ENCODE peak calls at places on chromosomes 6 and 20, in nine cellular contexts. One of them, this sample, is unnamed.

GRCh38 chr6:139027620-139028182 is 844 bp upstream of the ABRACL start:
- DNase-seq in posterior cingulate gyrus: no peak
- DNase-seq in effector CD4-positive, alpha-beta T cell: peak; percentile 14
- DNase-seq in GM19239: no peak
- DNase-seq in COLO829: no peak
- DNase-seq in B cell: peak; percentile 30
- DNase-seq in endothelial cell: no peak
- DNase-seq in CD8-positive, alpha-beta memory T cell: no peak
- DNase-seq in GM10248: peak; percentile 51
- DNase-seq in this sample: no peak

GRCh38 chr6:19180348-19181073 is 656.7 kb upstream of the ID4 start:
- DNase-seq in B cell: no peak
- DNase-seq in endothelial cell: no peak
- DNase-seq in GM10248: no peak
- DNase-seq in CD8-positive, alpha-beta memory T cell: no peak
- DNase-seq in effector CD4-positive, alpha-beta T cell: no peak
- DNase-seq in COLO829: no peak
- DNase-seq in posterior cingulate gyrus: no peak
- DNase-seq in GM19239: no peak
- DNase-seq in this sample: no peak

GRCh38 chr6:19413323-19413722 is 423.8 kb upstream of the ID4 start:
- DNase-seq in COLO829: no peak
- DNase-seq in effector CD4-positive, alpha-beta T cell: no peak
- DNase-seq in posterior cingulate gyrus: no peak
- DNase-seq in CD8-positive, alpha-beta memory T cell: no peak
- DNase-seq in endothelial cell: no peak
- DNase-seq in GM19239: no peak
- DNase-seq in GM10248: no peak
- DNase-seq in B cell: no peak
- DNase-seq in this sample: no peak

GRCh38 chr20:15146948-15147347 is 809.5 kb upstream of the FLRT3 start:
- DNase-seq in posterior cingulate gyrus: no peak
- DNase-seq in effector CD4-positive, alpha-beta T cell: no peak
- DNase-seq in endothelial cell: no peak
- DNase-seq in GM10248: no peak
- DNase-seq in COLO829: no peak
- DNase-seq in GM19239: no peak
- DNase-seq in B cell: no peak
- DNase-seq in CD8-positive, alpha-beta memory T cell: no peak
- DNase-seq in this sample: no peak

GRCh38 chr6:121285041-121285440 is 49.2 kb downstream of the TBC1D32 start:
- DNase-seq in posterior cingulate gyrus: no peak
- DNase-seq in COLO829: no peak
- DNase-seq in GM10248: no peak
- DNase-seq in CD8-positive, alpha-beta memory T cell: no peak
- DNase-seq in GM19239: no peak
- DNase-seq in effector CD4-positive, alpha-beta T cell: no peak
- DNase-seq in endothelial cell: no peak
- DNase-seq in B cell: no peak
- DNase-seq in this sample: no peak

GRCh38 chr6:161658216-161658615 is 384.4 kb upstream of the AGPAT4 start:
- DNase-seq in B cell: no peak
- DNase-seq in endothelial cell: no peak
- DNase-seq in GM10248: no peak
- DNase-seq in effector CD4-positive, alpha-beta T cell: no peak
- DNase-seq in CD8-positive, alpha-beta memory T cell: no peak
- DNase-seq in COLO829: no peak
- DNase-seq in GM19239: no peak
- DNase-seq in posterior cingulate gyrus: no peak
- DNase-seq in this sample: no peak

GRCh38 chr20:51624157-51624731 is 81.7 kb upstream of the NFATC2 start:
- DNase-seq in CD8-positive, alpha-beta memory T cell: peak; percentile 38
- DNase-seq in B cell: peak; percentile 79
- DNase-seq in GM19239: peak; percentile 58
- DNase-seq in GM10248: peak; percentile 83
- DNase-seq in effector CD4-positive, alpha-beta T cell: peak; percentile 46
- DNase-seq in COLO829: peak; percentile 87
- DNase-seq in endothelial cell: peak; percentile 83
- DNase-seq in posterior cingulate gyrus: no peak
- DNase-seq in this sample: peak; percentile 36

GRCh38 chr20:645318-646106 is 7.5 kb downstream of the SRXN1 start:
- DNase-seq in effector CD4-positive, alpha-beta T cell: peak; percentile 32
- DNase-seq in B cell: peak; percentile 80
- DNase-seq in GM19239: peak; percentile 97
- DNase-seq in endothelial cell: peak; percentile 91
- DNase-seq in GM10248: peak; percentile 89
- DNase-seq in COLO829: peak; percentile 85
- DNase-seq in CD8-positive, alpha-beta memory T cell: peak; percentile 51
- DNase-seq in posterior cingulate gyrus: peak; percentile 46
- DNase-seq in this sample: peak; percentile 45

GRCh38 chr20:25178563-25179438 is 16.7 kb upstream of the ENTPD6 start:
- DNase-seq in B cell: peak; percentile 31
- DNase-seq in CD8-positive, alpha-beta memory T cell: no peak
- DNase-seq in endothelial cell: peak; percentile 23
- DNase-seq in GM19239: no peak
- DNase-seq in COLO829: peak; percentile 95
- DNase-seq in GM10248: peak; percentile 59
- DNase-seq in effector CD4-positive, alpha-beta T cell: no peak
- DNase-seq in posterior cingulate gyrus: no peak
- DNase-seq in this sample: no peak

GRCh38 chr6:22049002-22049401 is 247.8 kb downstream of the PRL start:
- DNase-seq in B cell: no peak
- DNase-seq in effector CD4-positive, alpha-beta T cell: no peak
- DNase-seq in posterior cingulate gyrus: no peak
- DNase-seq in GM19239: no peak
- DNase-seq in CD8-positive, alpha-beta memory T cell: no peak
- DNase-seq in COLO829: no peak
- DNase-seq in GM10248: no peak
- DNase-seq in endothelial cell: no peak
- DNase-seq in this sample: no peak

GRCh38 chr6:18242062-18242851 is 22.1 kb downstream of the DEK start:
- DNase-seq in GM19239: no peak
- DNase-seq in COLO829: no peak
- DNase-seq in GM10248: no peak
- DNase-seq in B cell: no peak
- DNase-seq in endothelial cell: no peak
- DNase-seq in posterior cingulate gyrus: no peak
- DNase-seq in effector CD4-positive, alpha-beta T cell: no peak
- DNase-seq in CD8-positive, alpha-beta memory T cell: no peak
- DNase-seq in this sample: no peak

GRCh38 chr6:29200767-29201662 is 30.3 kb downstream of the OR2J2 start:
- DNase-seq in endothelial cell: no peak
- DNase-seq in effector CD4-positive, alpha-beta T cell: no peak
- DNase-seq in GM10248: no peak
- DNase-seq in B cell: no peak
- DNase-seq in posterior cingulate gyrus: no peak
- DNase-seq in CD8-positive, alpha-beta memory T cell: no peak
- DNase-seq in GM19239: no peak
- DNase-seq in COLO829: no peak
- DNase-seq in this sample: no peak

GRCh38 chr20:47243003-47243402 is 113.5 kb downstream of the ZMYND8 start:
- DNase-seq in posterior cingulate gyrus: no peak
- DNase-seq in GM10248: no peak
- DNase-seq in B cell: no peak
- DNase-seq in endothelial cell: no peak
- DNase-seq in CD8-positive, alpha-beta memory T cell: no peak
- DNase-seq in effector CD4-positive, alpha-beta T cell: no peak
- DNase-seq in GM19239: no peak
- DNase-seq in COLO829: no peak
- DNase-seq in this sample: no peak

GRCh38 chr6:31737315-31738047 is 1.2 kb upstream of the CLIC1 start:
- DNase-seq in endothelial cell: peak; percentile 55
- DNase-seq in GM10248: no peak
- DNase-seq in B cell: peak; percentile 31
- DNase-seq in COLO829: no peak
- DNase-seq in CD8-positive, alpha-beta memory T cell: no peak
- DNase-seq in posterior cingulate gyrus: no peak
- DNase-seq in GM19239: no peak
- DNase-seq in effector CD4-positive, alpha-beta T cell: no peak
- DNase-seq in this sample: no peak

GRCh38 chr6:633611-634010 is 23.3 kb downstream of the HUS1B start:
- DNase-seq in endothelial cell: no peak
- DNase-seq in GM19239: no peak
- DNase-seq in GM10248: no peak
- DNase-seq in COLO829: no peak
- DNase-seq in effector CD4-positive, alpha-beta T cell: no peak
- DNase-seq in B cell: no peak
- DNase-seq in posterior cingulate gyrus: no peak
- DNase-seq in CD8-positive, alpha-beta memory T cell: no peak
- DNase-seq in this sample: no peak

GRCh38 chr20:50234288-50234687 is 43.7 kb downstream of the CEBPB start:
- DNase-seq in GM19239: no peak
- DNase-seq in posterior cingulate gyrus: no peak
- DNase-seq in GM10248: no peak
- DNase-seq in endothelial cell: no peak
- DNase-seq in CD8-positive, alpha-beta memory T cell: no peak
- DNase-seq in B cell: no peak
- DNase-seq in COLO829: no peak
- DNase-seq in effector CD4-positive, alpha-beta T cell: no peak
- DNase-seq in this sample: no peak

GRCh38 chr20:32607324-32607723 is 22.2 kb upstream of the NOL4L start:
- DNase-seq in GM19239: no peak
- DNase-seq in CD8-positive, alpha-beta memory T cell: no peak
- DNase-seq in B cell: no peak
- DNase-seq in effector CD4-positive, alpha-beta T cell: no peak
- DNase-seq in posterior cingulate gyrus: no peak
- DNase-seq in GM10248: no peak
- DNase-seq in COLO829: no peak
- DNase-seq in endothelial cell: no peak
- DNase-seq in this sample: no peak

GRCh38 chr20:47019106-47019824 is 124.6 kb downstream of the EYA2 start:
- DNase-seq in COLO829: no peak
- DNase-seq in CD8-positive, alpha-beta memory T cell: no peak
- DNase-seq in effector CD4-positive, alpha-beta T cell: no peak
- DNase-seq in posterior cingulate gyrus: no peak
- DNase-seq in endothelial cell: no peak
- DNase-seq in GM19239: no peak
- DNase-seq in GM10248: no peak
- DNase-seq in B cell: no peak
- DNase-seq in this sample: no peak

GRCh38 chr6:62150048-62150663 is 135.9 kb downstream of the KHDRBS2 start:
- DNase-seq in effector CD4-positive, alpha-beta T cell: no peak
- DNase-seq in GM19239: no peak
- DNase-seq in COLO829: peak; percentile 49
- DNase-seq in posterior cingulate gyrus: no peak
- DNase-seq in GM10248: peak; percentile 16
- DNase-seq in B cell: peak; percentile 65
- DNase-seq in CD8-positive, alpha-beta memory T cell: no peak
- DNase-seq in endothelial cell: peak; percentile 37
- DNase-seq in this sample: no peak

GRCh38 chr6:2387445-2387844 is 142.0 kb upstream of the GMDS start:
- DNase-seq in effector CD4-positive, alpha-beta T cell: no peak
- DNase-seq in GM10248: no peak
- DNase-seq in CD8-positive, alpha-beta memory T cell: no peak
- DNase-seq in posterior cingulate gyrus: no peak
- DNase-seq in endothelial cell: no peak
- DNase-seq in B cell: no peak
- DNase-seq in COLO829: no peak
- DNase-seq in GM19239: no peak
- DNase-seq in this sample: no peak

GRCh38 chr6:14925627-14926026 is 320.2 kb upstream of the JARID2 start:
- DNase-seq in endothelial cell: no peak
- DNase-seq in COLO829: no peak
- DNase-seq in posterior cingulate gyrus: no peak
- DNase-seq in B cell: no peak
- DNase-seq in effector CD4-positive, alpha-beta T cell: no peak
- DNase-seq in GM19239: no peak
- DNase-seq in CD8-positive, alpha-beta memory T cell: no peak
- DNase-seq in GM10248: no peak
- DNase-seq in this sample: no peak

GRCh38 chr20:59966428-59966827 is 8.2 kb downstream of the CDH26 start:
- DNase-seq in B cell: no peak
- DNase-seq in CD8-positive, alpha-beta memory T cell: no peak
- DNase-seq in effector CD4-positive, alpha-beta T cell: no peak
- DNase-seq in GM19239: no peak
- DNase-seq in COLO829: no peak
- DNase-seq in endothelial cell: no peak
- DNase-seq in posterior cingulate gyrus: no peak
- DNase-seq in GM10248: no peak
- DNase-seq in this sample: no peak

GRCh38 chr6:149859938-149860337 is 4.2 kb downstream of the LRP11 start:
- DNase-seq in effector CD4-positive, alpha-beta T cell: no peak
- DNase-seq in GM10248: no peak
- DNase-seq in B cell: no peak
- DNase-seq in GM19239: no peak
- DNase-seq in COLO829: no peak
- DNase-seq in CD8-positive, alpha-beta memory T cell: no peak
- DNase-seq in endothelial cell: no peak
- DNase-seq in posterior cingulate gyrus: no peak
- DNase-seq in this sample: no peak

GRCh38 chr6:116400376-116400775 is 29.6 kb downstream of the DSE start:
- DNase-seq in GM10248: no peak
- DNase-seq in posterior cingulate gyrus: no peak
- DNase-seq in GM19239: no peak
- DNase-seq in B cell: no peak
- DNase-seq in CD8-positive, alpha-beta memory T cell: no peak
- DNase-seq in effector CD4-positive, alpha-beta T cell: no peak
- DNase-seq in endothelial cell: no peak
- DNase-seq in COLO829: no peak
- DNase-seq in this sample: no peak

GRCh38 chr6:5765141-5765760 is 241.5 kb downstream of the NRN1 start:
- DNase-seq in CD8-positive, alpha-beta memory T cell: no peak
- DNase-seq in GM19239: no peak
- DNase-seq in GM10248: no peak
- DNase-seq in effector CD4-positive, alpha-beta T cell: no peak
- DNase-seq in B cell: no peak
- DNase-seq in COLO829: no peak
- DNase-seq in posterior cingulate gyrus: no peak
- DNase-seq in endothelial cell: no peak
- DNase-seq in this sample: no peak

GRCh38 chr20:19317240-19318069 is 105.0 kb downstream of the SLC24A3 start:
- DNase-seq in posterior cingulate gyrus: no peak
- DNase-seq in endothelial cell: no peak
- DNase-seq in effector CD4-positive, alpha-beta T cell: no peak
- DNase-seq in GM19239: peak; percentile 16
- DNase-seq in B cell: no peak
- DNase-seq in COLO829: no peak
- DNase-seq in GM10248: peak; percentile 38
- DNase-seq in CD8-positive, alpha-beta memory T cell: no peak
- DNase-seq in this sample: no peak

GRCh38 chr6:104506429-104506828 is 353.3 kb downstream of the HACE1 start:
- DNase-seq in GM10248: no peak
- DNase-seq in effector CD4-positive, alpha-beta T cell: no peak
- DNase-seq in endothelial cell: no peak
- DNase-seq in COLO829: no peak
- DNase-seq in CD8-positive, alpha-beta memory T cell: no peak
- DNase-seq in B cell: no peak
- DNase-seq in posterior cingulate gyrus: no peak
- DNase-seq in GM19239: no peak
- DNase-seq in this sample: no peak

GRCh38 chr6:90891338-90891715 is 304.5 kb upstream of the MAP3K7 start:
- DNase-seq in GM19239: no peak
- DNase-seq in effector CD4-positive, alpha-beta T cell: no peak
- DNase-seq in posterior cingulate gyrus: no peak
- DNase-seq in COLO829: no peak
- DNase-seq in B cell: no peak
- DNase-seq in CD8-positive, alpha-beta memory T cell: no peak
- DNase-seq in endothelial cell: no peak
- DNase-seq in GM10248: no peak
- DNase-seq in this sample: no peak

GRCh38 chr6:138666636-138667035 is 106.9 kb upstream of the CCDC28A start:
- DNase-seq in posterior cingulate gyrus: no peak
- DNase-seq in CD8-positive, alpha-beta memory T cell: no peak
- DNase-seq in B cell: no peak
- DNase-seq in endothelial cell: no peak
- DNase-seq in effector CD4-positive, alpha-beta T cell: no peak
- DNase-seq in COLO829: no peak
- DNase-seq in GM10248: no peak
- DNase-seq in GM19239: no peak
- DNase-seq in this sample: no peak

GRCh38 chr6:93749191-93749590 is 329.8 kb upstream of the EPHA7 start:
- DNase-seq in B cell: no peak
- DNase-seq in GM19239: no peak
- DNase-seq in posterior cingulate gyrus: no peak
- DNase-seq in effector CD4-positive, alpha-beta T cell: no peak
- DNase-seq in CD8-positive, alpha-beta memory T cell: no peak
- DNase-seq in COLO829: no peak
- DNase-seq in endothelial cell: no peak
- DNase-seq in GM10248: no peak
- DNase-seq in this sample: no peak

GRCh38 chr6:36853325-36853724 is 14.1 kb upstream of the CPNE5 start:
- DNase-seq in posterior cingulate gyrus: no peak
- DNase-seq in GM19239: no peak
- DNase-seq in GM10248: no peak
- DNase-seq in endothelial cell: no peak
- DNase-seq in COLO829: peak; percentile 60
- DNase-seq in effector CD4-positive, alpha-beta T cell: no peak
- DNase-seq in CD8-positive, alpha-beta memory T cell: no peak
- DNase-seq in B cell: no peak
- DNase-seq in this sample: no peak